ENCODE peak calls at places on chromosomes 4 and X, in ten cellular contexts. Y, Z, A, I, U, R, W, M, N and E are unnamed samples.

GRCh38 chr4:134202557-134202956 is 968 bp upstream of the PABPC4L start:
- DNase-seq in Y (no peak), Z (no peak), A (peak), I (no peak), U (no peak), R (no peak), W (no peak), M (no peak), N (no peak), E (no peak)

GRCh38 chrX:96563663-96564062 is 121.0 kb upstream of the DIAPH2 start:
- DNase-seq in Y (peak), Z (no peak), A (peak), I (no peak), U (peak), R (no peak), W (no peak), M (no peak), N (no peak), E (peak)

GRCh38 chr4:1604706-1605205 is 79.4 kb downstream of the FAM53A start:
- DNase-seq in Y (no peak), Z (peak), A (no peak), I (peak), U (no peak), R (peak), W (no peak), M (peak), N (no peak), E (no peak)

GRCh38 chrX:132488092-132488749 is 617 bp downstream of the MBNL3 start:
- DNase-seq in Y (peak), Z (no peak), A (peak), I (peak), U (no peak), R (no peak), W (no peak), M (peak), N (no peak), E (peak)

GRCh38 chrX:33434256-33435092 is 223.1 kb upstream of the DMD start:
- DNase-seq in Y (peak), Z (peak), A (peak), I (peak), U (peak), R (no peak), W (peak), M (peak), N (peak), E (peak)

GRCh38 chr4:109406337-109406931 is 27.2 kb upstream of the SEC24B start:
- DNase-seq in Y (peak), Z (peak), A (peak), I (no peak), U (no peak), R (no peak), W (no peak), M (peak), N (peak), E (peak)

GRCh38 chr4:184952522-184952921 is 65.8 kb upstream of the HELT start:
- DNase-seq in Y (no peak), Z (no peak), A (no peak), I (no peak), U (no peak), R (no peak), W (no peak), M (no peak), N (no peak), E (no peak)

GRCh38 chr4:1504786-1505500 is 98.7 kb upstream of the NKX1-1 start:
- DNase-seq in Y (no peak), Z (no peak), A (no peak), I (no peak), U (no peak), R (no peak), W (no peak), M (no peak), N (no peak), E (no peak)

GRCh38 chr4:81723927-81724587 is 252.3 kb upstream of the RASGEF1B start:
- DNase-seq in Y (peak), Z (no peak), A (peak), I (no peak), U (no peak), R (no peak), W (no peak), M (no peak), N (no peak), E (no peak)

GRCh38 chr4:101651778-101652177 is 138.8 kb upstream of the BANK1 start:
- DNase-seq in Y (no peak), Z (no peak), A (no peak), I (no peak), U (no peak), R (no peak), W (no peak), M (no peak), N (no peak), E (no peak)

GRCh38 chr4:112895785-112896184 is 153.7 kb upstream of the ANK2 start:
- DNase-seq in Y (no peak), Z (no peak), A (peak), I (no peak), U (no peak), R (peak), W (no peak), M (no peak), N (no peak), E (no peak)

GRCh38 chrX:132114607-132115006 is 13.2 kb downstream of the FRMD7 start:
- DNase-seq in Y (no peak), Z (peak), A (no peak), I (no peak), U (no peak), R (no peak), W (no peak), M (no peak), N (no peak), E (no peak)

GRCh38 chr4:142435599-142436235 is 410.4 kb downstream of the INPP4B start:
- DNase-seq in Y (no peak), Z (no peak), A (no peak), I (no peak), U (no peak), R (no peak), W (no peak), M (no peak), N (no peak), E (no peak)

GRCh38 chrX:119015407-119016242 is 41.2 kb downstream of the LONRF3 start:
- DNase-seq in Y (peak), Z (no peak), A (peak), I (peak), U (no peak), R (no peak), W (no peak), M (peak), N (peak), E (peak)

GRCh38 chrX:40434947-40435346 is 145.8 kb upstream of the ATP6AP2 start:
- DNase-seq in Y (peak), Z (peak), A (peak), I (no peak), U (no peak), R (peak), W (no peak), M (no peak), N (no peak), E (peak)